ENCODE peak calls at places on chromosomes 11 and 22, in eight cellular contexts. One of them, this sample, is unnamed.

GRCh38 chr11:1998290-1998689 is 648 bp upstream of the H19 start:
- DNase-seq in BE2C: no peak
- DNase-seq in mucosa of descending colon: no peak
- DNase-seq in Peyer's patch: no peak
- DNase-seq in OCI-LY7: no peak
- DNase-seq in pancreas: no peak
- DNase-seq in A549: no peak
- DNase-seq in fibroblast of lung: no peak
- DNase-seq in this sample: no peak

GRCh38 chr11:31802990-31803812 is 7.9 kb downstream of the PAX6 start:
- DNase-seq in OCI-LY7: no peak
- DNase-seq in pancreas: no peak
- DNase-seq in Peyer's patch: no peak
- DNase-seq in BE2C: no peak
- DNase-seq in mucosa of descending colon: no peak
- DNase-seq in A549: no peak
- DNase-seq in fibroblast of lung: peak; percentile 66
- DNase-seq in this sample: no peak

GRCh38 chr11:83194284-83195175 is 1.0 kb downstream of the ANKRD42 start:
- DNase-seq in fibroblast of lung: peak; percentile 82
- DNase-seq in A549: peak; percentile 63
- DNase-seq in OCI-LY7: peak; percentile 56
- DNase-seq in pancreas: peak; percentile 37
- DNase-seq in Peyer's patch: peak; percentile 83
- DNase-seq in mucosa of descending colon: peak; percentile 75
- DNase-seq in BE2C: peak; percentile 34
- DNase-seq in this sample: peak; percentile 55

GRCh38 chr22:39092111-39092867 is 4.8 kb upstream of the APOBEC3H start:
- DNase-seq in OCI-LY7: no peak
- DNase-seq in BE2C: no peak
- DNase-seq in mucosa of descending colon: peak; percentile 15
- DNase-seq in pancreas: no peak
- DNase-seq in A549: no peak
- DNase-seq in Peyer's patch: no peak
- DNase-seq in fibroblast of lung: no peak
- DNase-seq in this sample: no peak

GRCh38 chr11:6505577-6506240 is 8.6 kb downstream of the DNHD1 start:
- DNase-seq in mucosa of descending colon: no peak
- DNase-seq in fibroblast of lung: peak; percentile 82
- DNase-seq in pancreas: no peak
- DNase-seq in A549: peak; percentile 43
- DNase-seq in OCI-LY7: peak; percentile 65
- DNase-seq in BE2C: no peak
- DNase-seq in Peyer's patch: peak; percentile 55
- DNase-seq in this sample: peak; percentile 76

GRCh38 chr11:15625691-15626090 is 511.0 kb downstream of the INSC start:
- DNase-seq in fibroblast of lung: no peak
- DNase-seq in mucosa of descending colon: no peak
- DNase-seq in OCI-LY7: no peak
- DNase-seq in BE2C: no peak
- DNase-seq in A549: no peak
- DNase-seq in pancreas: no peak
- DNase-seq in Peyer's patch: no peak
- DNase-seq in this sample: no peak

GRCh38 chr11:3107608-3108182 is 50.5 kb upstream of the CARS1 start:
- DNase-seq in pancreas: no peak
- DNase-seq in mucosa of descending colon: no peak
- DNase-seq in BE2C: no peak
- DNase-seq in fibroblast of lung: no peak
- DNase-seq in Peyer's patch: no peak
- DNase-seq in A549: no peak
- DNase-seq in OCI-LY7: no peak
- DNase-seq in this sample: no peak

GRCh38 chr11:123381149-123381548 is 48.9 kb upstream of the GRAMD1B start:
- DNase-seq in Peyer's patch: no peak
- DNase-seq in pancreas: no peak
- DNase-seq in mucosa of descending colon: no peak
- DNase-seq in BE2C: no peak
- DNase-seq in fibroblast of lung: no peak
- DNase-seq in OCI-LY7: no peak
- DNase-seq in A549: no peak
- DNase-seq in this sample: no peak

GRCh38 chr11:97009613-97010012 is 619.8 kb downstream of the JRKL start:
- DNase-seq in OCI-LY7: no peak
- DNase-seq in pancreas: no peak
- DNase-seq in Peyer's patch: no peak
- DNase-seq in mucosa of descending colon: no peak
- DNase-seq in fibroblast of lung: no peak
- DNase-seq in BE2C: no peak
- DNase-seq in A549: no peak
- DNase-seq in this sample: no peak

GRCh38 chr11:130204703-130205095 is 45.1 kb downstream of the ST14 start:
- DNase-seq in Peyer's patch: peak; percentile 30
- DNase-seq in fibroblast of lung: no peak
- DNase-seq in OCI-LY7: no peak
- DNase-seq in A549: no peak
- DNase-seq in pancreas: no peak
- DNase-seq in BE2C: no peak
- DNase-seq in mucosa of descending colon: peak; percentile 18
- DNase-seq in this sample: no peak

GRCh38 chr11:118046051-118046963 is 30.6 kb upstream of the TMPRSS4 start:
- DNase-seq in mucosa of descending colon: no peak
- DNase-seq in A549: no peak
- DNase-seq in OCI-LY7: no peak
- DNase-seq in pancreas: no peak
- DNase-seq in fibroblast of lung: no peak
- DNase-seq in Peyer's patch: peak; percentile 48
- DNase-seq in BE2C: no peak
- DNase-seq in this sample: no peak

GRCh38 chr11:124069429-124070401 is 28.6 kb upstream of the OR10G7 start:
- DNase-seq in fibroblast of lung: peak; percentile 54
- DNase-seq in BE2C: peak; percentile 76
- DNase-seq in Peyer's patch: peak; percentile 75
- DNase-seq in A549: no peak
- DNase-seq in mucosa of descending colon: peak; percentile 63
- DNase-seq in OCI-LY7: peak; percentile 72
- DNase-seq in pancreas: peak; percentile 11
- DNase-seq in this sample: peak; percentile 61

GRCh38 chr11:123231263-123231662 is 36.2 kb upstream of the CLMP start:
- DNase-seq in OCI-LY7: no peak
- DNase-seq in Peyer's patch: no peak
- DNase-seq in fibroblast of lung: peak; percentile 35
- DNase-seq in BE2C: no peak
- DNase-seq in pancreas: no peak
- DNase-seq in A549: peak; percentile 38
- DNase-seq in mucosa of descending colon: no peak
- DNase-seq in this sample: no peak

GRCh38 chr11:10925149-10925926 is 67.5 kb upstream of the ZBED5 start:
- DNase-seq in OCI-LY7: no peak
- DNase-seq in BE2C: no peak
- DNase-seq in A549: no peak
- DNase-seq in Peyer's patch: no peak
- DNase-seq in mucosa of descending colon: no peak
- DNase-seq in pancreas: no peak
- DNase-seq in fibroblast of lung: no peak
- DNase-seq in this sample: no peak

GRCh38 chr22:33247758-33248157 is 189.6 kb upstream of the SYN3 start:
- DNase-seq in OCI-LY7: no peak
- DNase-seq in pancreas: no peak
- DNase-seq in A549: no peak
- DNase-seq in mucosa of descending colon: no peak
- DNase-seq in fibroblast of lung: peak; percentile 11
- DNase-seq in Peyer's patch: no peak
- DNase-seq in BE2C: no peak
- DNase-seq in this sample: no peak

GRCh38 chr11:129853508-129854228 is 38.0 kb downstream of the TMEM45B start:
- DNase-seq in fibroblast of lung: peak; percentile 8
- DNase-seq in BE2C: no peak
- DNase-seq in A549: no peak
- DNase-seq in pancreas: peak; percentile 70
- DNase-seq in OCI-LY7: peak; percentile 52
- DNase-seq in mucosa of descending colon: peak; percentile 88
- DNase-seq in Peyer's patch: peak; percentile 88
- DNase-seq in this sample: peak; percentile 58

GRCh38 chr11:79244805-79245197 is 196.0 kb downstream of the TENM4 start:
- DNase-seq in A549: no peak
- DNase-seq in BE2C: no peak
- DNase-seq in mucosa of descending colon: no peak
- DNase-seq in fibroblast of lung: no peak
- DNase-seq in OCI-LY7: no peak
- DNase-seq in Peyer's patch: no peak
- DNase-seq in pancreas: no peak
- DNase-seq in this sample: no peak

GRCh38 chr22:42885446-42885845 is 28.4 kb upstream of the ARFGAP3 start:
- DNase-seq in OCI-LY7: no peak
- DNase-seq in BE2C: no peak
- DNase-seq in A549: no peak
- DNase-seq in mucosa of descending colon: no peak
- DNase-seq in pancreas: peak; percentile 30
- DNase-seq in fibroblast of lung: no peak
- DNase-seq in Peyer's patch: no peak
- DNase-seq in this sample: no peak

GRCh38 chr22:41367039-41367679 is 14.6 kb upstream of the TEF start:
- DNase-seq in A549: peak; percentile 38
- DNase-seq in mucosa of descending colon: peak; percentile 96
- DNase-seq in Peyer's patch: peak; percentile 91
- DNase-seq in pancreas: peak; percentile 99
- DNase-seq in fibroblast of lung: peak; percentile 96
- DNase-seq in OCI-LY7: no peak
- DNase-seq in BE2C: peak; percentile 99
- DNase-seq in this sample: peak; percentile 99

GRCh38 chr11:73530109-73530508 is 67.8 kb downstream of the FAM168A start:
- DNase-seq in A549: no peak
- DNase-seq in BE2C: no peak
- DNase-seq in Peyer's patch: peak; percentile 58
- DNase-seq in fibroblast of lung: no peak
- DNase-seq in OCI-LY7: peak; percentile 18
- DNase-seq in pancreas: no peak
- DNase-seq in mucosa of descending colon: no peak
- DNase-seq in this sample: peak; percentile 2
- TF ChIP-seq CTCF in A549: peak; percentile 26
- TF ChIP-seq CTCF in BE2C: no peak
- TF ChIP-seq CTCF in Peyer's patch: peak; percentile 68
- TF ChIP-seq CTCF in fibroblast of lung: peak; percentile 33
- TF ChIP-seq CTCF in OCI-LY7: peak; percentile 71
- TF ChIP-seq CTCF in pancreas: no peak
- TF ChIP-seq CTCF in mucosa of descending colon: peak; percentile 12
- TF ChIP-seq CTCF in this sample: peak; percentile 29

GRCh38 chr22:46450931-46451660 is 86.3 kb downstream of the CELSR1 start:
- DNase-seq in BE2C: no peak
- DNase-seq in mucosa of descending colon: no peak
- DNase-seq in A549: no peak
- DNase-seq in Peyer's patch: no peak
- DNase-seq in fibroblast of lung: no peak
- DNase-seq in pancreas: no peak
- DNase-seq in OCI-LY7: no peak
- DNase-seq in this sample: no peak

GRCh38 chr22:46453006-46453828 is 84.2 kb downstream of the CELSR1 start:
- DNase-seq in A549: no peak
- DNase-seq in Peyer's patch: no peak
- DNase-seq in fibroblast of lung: no peak
- DNase-seq in pancreas: peak; percentile 11
- DNase-seq in BE2C: no peak
- DNase-seq in OCI-LY7: no peak
- DNase-seq in mucosa of descending colon: no peak
- DNase-seq in this sample: peak; percentile 21

GRCh38 chr22:46453829-46454220 is 83.6 kb downstream of the CELSR1 start:
- DNase-seq in Peyer's patch: no peak
- DNase-seq in fibroblast of lung: no peak
- DNase-seq in OCI-LY7: no peak
- DNase-seq in A549: no peak
- DNase-seq in mucosa of descending colon: no peak
- DNase-seq in pancreas: no peak
- DNase-seq in BE2C: no peak
- DNase-seq in this sample: no peak

GRCh38 chr22:46451741-46452140 is 85.7 kb downstream of the CELSR1 start:
- DNase-seq in Peyer's patch: no peak
- DNase-seq in fibroblast of lung: no peak
- DNase-seq in pancreas: no peak
- DNase-seq in A549: no peak
- DNase-seq in mucosa of descending colon: no peak
- DNase-seq in BE2C: no peak
- DNase-seq in OCI-LY7: no peak
- DNase-seq in this sample: no peak

GRCh38 chr22:46452195-46453005 is 85.0 kb downstream of the CELSR1 start:
- DNase-seq in pancreas: no peak
- DNase-seq in OCI-LY7: no peak
- DNase-seq in fibroblast of lung: no peak
- DNase-seq in mucosa of descending colon: no peak
- DNase-seq in BE2C: no peak
- DNase-seq in A549: no peak
- DNase-seq in Peyer's patch: no peak
- DNase-seq in this sample: no peak
- H3K4me1 ChIP-seq in pancreas: no peaks in the 10 kb centered on the region
- H3K4me1 ChIP-seq in OCI-LY7: peaks cover under 1% of the 10 kb centered on the region
- H3K4me1 ChIP-seq in fibroblast of lung: no peaks in the 10 kb centered on the region
- H3K4me1 ChIP-seq in mucosa of descending colon: no peaks in the 10 kb centered on the region
- H3K4me1 ChIP-seq in BE2C: no peaks in the 10 kb centered on the region
- H3K4me1 ChIP-seq in A549: peaks cover 34% of the 10 kb centered on the region
- H3K4me1 ChIP-seq in Peyer's patch: no peaks in the 10 kb centered on the region
- H3K4me1 ChIP-seq in this sample: peaks cover 4% of the 10 kb centered on the region

GRCh38 chr11:108204376-108204775 is 18.1 kb downstream of the NPAT start:
- DNase-seq in A549: no peak
- DNase-seq in OCI-LY7: no peak
- DNase-seq in mucosa of descending colon: no peak
- DNase-seq in BE2C: no peak
- DNase-seq in fibroblast of lung: no peak
- DNase-seq in pancreas: no peak
- DNase-seq in Peyer's patch: no peak
- DNase-seq in this sample: no peak
- H3K9me3 ChIP-seq in A549: no peaks in the 10 kb centered on the region
- H3K9me3 ChIP-seq in OCI-LY7: peaks cover 55% of the 10 kb centered on the region
- H3K9me3 ChIP-seq in mucosa of descending colon: peaks cover 16% of the 10 kb centered on the region
- H3K9me3 ChIP-seq in BE2C: no peaks in the 10 kb centered on the region
- H3K9me3 ChIP-seq in fibroblast of lung: no peaks in the 10 kb centered on the region
- H3K9me3 ChIP-seq in pancreas: no peaks in the 10 kb centered on the region
- H3K9me3 ChIP-seq in Peyer's patch: no peaks in the 10 kb centered on the region
- H3K9me3 ChIP-seq in this sample: no peaks in the 10 kb centered on the region

DNA sequence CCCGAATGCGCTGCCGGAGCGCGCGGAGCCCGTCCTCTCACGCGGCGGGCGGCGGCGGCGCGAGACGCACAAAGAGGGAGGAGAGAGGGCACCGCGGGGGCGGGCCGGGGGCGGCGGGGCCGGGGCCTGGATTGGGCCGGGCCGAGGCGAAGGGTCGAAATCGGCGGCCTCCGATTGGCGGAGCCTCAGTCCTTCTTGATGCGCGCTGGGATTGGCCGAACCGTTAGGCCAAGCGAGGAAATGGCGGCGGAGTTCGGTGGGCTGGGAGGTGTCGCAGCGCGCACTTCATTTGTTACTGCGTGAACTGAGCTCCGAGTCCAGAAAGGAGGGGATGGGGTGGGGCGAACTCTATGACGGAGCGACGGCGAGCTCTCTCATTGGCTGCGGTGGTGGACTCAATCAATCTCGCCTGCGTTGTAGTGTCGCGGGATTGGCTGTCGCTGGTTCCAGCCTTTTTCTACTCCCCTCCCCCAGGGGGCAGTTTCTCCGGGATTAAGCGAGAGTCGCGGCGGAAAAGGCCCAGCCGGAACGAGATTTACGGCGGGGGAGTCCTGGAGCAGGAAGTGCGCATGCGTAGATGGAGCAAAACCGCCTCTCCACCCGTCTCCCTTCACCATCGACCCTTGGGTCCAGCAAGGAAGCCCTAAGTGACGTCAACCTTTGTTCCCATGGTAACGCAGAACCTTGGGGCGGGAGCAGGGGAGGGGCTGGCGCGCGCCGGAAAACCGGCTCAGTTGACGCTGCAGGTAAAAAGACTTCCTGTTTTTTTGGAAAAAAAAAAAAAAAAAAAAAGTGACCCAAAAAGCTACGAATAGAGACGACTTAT is at the start of gene SF1:
- DNase-seq in mucosa of descending colon: peak; percentile 97
- DNase-seq in Peyer's patch: peak; percentile 100
- DNase-seq in A549: peak; percentile 99
- DNase-seq in OCI-LY7: peak; percentile 100
- DNase-seq in fibroblast of lung: peak; percentile 99
- DNase-seq in BE2C: peak; percentile 95
- DNase-seq in pancreas: peak; percentile 100
- DNase-seq in this sample: peak; percentile 100
- TF ChIP-seq CTCF in mucosa of descending colon: no peak
- TF ChIP-seq CTCF in Peyer's patch: peak; percentile 35
- TF ChIP-seq CTCF in A549: no peak
- TF ChIP-seq CTCF in OCI-LY7: peak; percentile 13
- TF ChIP-seq CTCF in fibroblast of lung: no peak
- TF ChIP-seq CTCF in BE2C: no peak
- TF ChIP-seq CTCF in pancreas: no peak
- TF ChIP-seq CTCF in this sample: peak; percentile 6

This sample was measured in cardiac muscle cell.